ENCODE peak calls at places on chromosomes 4 and X, in four cellular contexts. F, L, S and K are unnamed samples. For H3K9me3, the result is how much of the 10 kb centered on the place peaks cover.

GRCh38 chrX:50157545-50158125 is 43.2 kb downstream of the AKAP4 start:
- DNase-seq in F (no peak), L (no peak), S (no peak), K (no peak)

GRCh38 chrX:41468647-41469323 is 21.6 kb downstream of the NYX start:
- DNase-seq in F (no peak), L (no peak), S (no peak), K (no peak)

GRCh38 chr4:186020793-186021407 is 48.1 kb upstream of the TLR3 start:
- DNase-seq in F (no peak), L (no peak), S (no peak), K (no peak)

GRCh38 chr4:17476811-17477210 is 35.1 kb downstream of the QDPR start:
- DNase-seq in F (no peak), L (no peak), S (no peak), K (no peak)

GRCh38 chr4:82363896-82364487 is 9.8 kb downstream of the HNRNPD start:
- DNase-seq in F (no peak), L (no peak), S (no peak), K (no peak)

GRCh38 chr4:24753519-24753918 is 41.9 kb upstream of the SOD3 start:
- DNase-seq in F (no peak), L (no peak), S (no peak), K (no peak)

GRCh38 chr4:5893013-5893580 is at the start of gene CRMP1:
- DNase-seq in F (no peak), L (no peak), S (no peak), K (no peak)

GRCh38 chr4:18479825-18480224 is 458.3 kb upstream of the LCORL start:
- DNase-seq in F (no peak), L (no peak), S (no peak), K (no peak)

GRCh38 chrX:17922303-17922702 is 61.2 kb upstream of the RAI2 start:
- DNase-seq in F (no peak), L (no peak), S (no peak), K (no peak)

GRCh38 chrX:25015486-25016360 is at the start of gene ARX:
- DNase-seq in F (no peak), L (peak), S (no peak), K (peak)

GRCh38 chrX:109352121-109352556 is 129.7 kb downstream of the GUCY2F start:
- DNase-seq in F (peak), L (no peak), S (no peak), K (peak)

GRCh38 chr4:84496356-84497219 is 2.5 kb downstream of the NKX6-1 start:
- DNase-seq in F (no peak), L (no peak), S (no peak), K (no peak)

GRCh38 chrX:69291111-69291510 is 125.9 kb upstream of the PJA1 start:
- DNase-seq in F (no peak), L (no peak), S (no peak), K (no peak)

GRCh38 chr4:7132730-7133582 is 59.4 kb upstream of the SORCS2 start:
- DNase-seq in F (no peak), L (no peak), S (no peak), K (no peak)

GRCh38 chrX:17697191-17697590 is 40.1 kb upstream of the SCML1 start:
- DNase-seq in F (no peak), L (no peak), S (no peak), K (no peak)

GRCh38 chrX:77426811-77427210 is 20.4 kb upstream of the FGF16 start:
- DNase-seq in F (no peak), L (no peak), S (no peak), K (no peak)

GRCh38 chr4:55668449-55668848 is 32.4 kb upstream of the NMU start:
- DNase-seq in F (no peak), L (no peak), S (no peak), K (no peak)

GRCh38 chrX:36856849-36857248 is 151.3 kb upstream of the FAM47C start:
- DNase-seq in F (no peak), L (no peak), S (no peak), K (no peak)

GRCh38 chrX:11750694-11751093 is 7.3 kb upstream of the MSL3 start:
- DNase-seq in F (no peak), L (no peak), S (no peak), K (no peak)

GRCh38 chr4:74038161-74039064 is at the start of gene CXCL3:
- DNase-seq in F (peak), L (no peak), S (peak), K (peak)

GRCh38 chr4:164012396-164013027 is 518.0 kb downstream of the TMA16 start:
- DNase-seq in F (no peak), L (peak), S (no peak), K (no peak)

GRCh38 chrX:46573331-46573895 is at the start of gene CHST7:
- DNase-seq in F (peak), L (peak), S (peak), K (peak)
- TF ChIP-seq CTCF in F (no peak), L (peak), S (no peak), K (peak)

GRCh38 chr4:1998296-1998695 is 10.5 kb downstream of the NELFA start:
- DNase-seq in F (no peak), L (no peak), S (no peak), K (no peak)
- H3K9me3 ChIP-seq in F (under half), L (under half), S (under half), K (under half)

GRCh38 chrX:118183606-118184005 is 67.0 kb upstream of the KLHL13 start:
- DNase-seq in F (no peak), L (no peak), S (no peak), K (no peak)

GRCh38 chrX:118189628-118190027 is 73.0 kb upstream of the KLHL13 start:
- DNase-seq in F (no peak), L (no peak), S (no peak), K (no peak)

DNA sequence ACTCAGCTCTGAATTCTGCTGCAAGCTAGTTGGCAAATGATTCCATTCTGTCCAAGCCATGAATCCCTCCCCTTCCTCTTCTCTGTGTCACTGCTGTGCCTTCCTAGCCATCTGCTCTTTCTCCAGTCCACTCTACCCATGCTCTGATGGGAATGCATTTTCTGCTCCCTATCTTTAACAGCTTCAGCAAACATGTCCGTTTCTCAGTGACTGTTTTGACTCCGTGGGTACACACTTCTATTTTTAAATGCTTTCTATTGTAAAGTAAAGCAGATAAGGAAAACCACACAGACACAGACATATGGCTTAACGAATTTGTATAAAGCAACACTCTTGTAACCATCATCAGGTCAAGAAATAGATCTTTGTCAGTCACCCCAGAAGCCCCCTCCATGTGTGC is 72.4 kb upstream of the KLHL13 start:
- DNase-seq in F (no peak), L (no peak), S (no peak), K (no peak)
- H3K4me3 ChIP-seq in F (no peak), L (no peak), S (no peak), K (no peak)

GRCh38 chrX:118498351-118498750 is 2.7 kb downstream of the DOCK11 start:
- DNase-seq in F (no peak), L (no peak), S (no peak), K (no peak)
- TF ChIP-seq CTCF in F (no peak), L (no peak), S (no peak), K (no peak)

DNA sequence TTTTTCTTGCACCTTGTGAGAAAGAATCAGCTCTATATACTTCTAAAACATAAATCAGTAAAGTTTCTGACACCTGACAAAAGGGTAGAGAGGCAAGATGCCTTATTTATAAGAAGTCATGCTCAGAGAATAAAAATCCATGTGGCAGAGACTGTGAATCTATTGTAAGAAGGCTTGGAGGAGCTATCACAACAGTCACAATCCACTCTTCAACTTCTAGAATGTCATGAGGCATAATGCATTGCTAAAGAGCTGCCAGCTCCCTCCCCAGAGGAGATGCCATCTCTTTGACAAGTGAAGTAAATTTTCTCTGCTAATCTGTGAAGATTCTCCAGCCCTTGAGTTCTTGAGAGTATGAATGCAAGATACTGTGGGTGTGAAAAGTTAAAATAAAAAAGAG is 971.2 kb upstream of the IGFBP7 start:
- DNase-seq in F (no peak), L (no peak), S (no peak), K (no peak)
- H3K9me3 ChIP-seq in F (under half), L (under half), S (under half), K (under half)

DNA sequence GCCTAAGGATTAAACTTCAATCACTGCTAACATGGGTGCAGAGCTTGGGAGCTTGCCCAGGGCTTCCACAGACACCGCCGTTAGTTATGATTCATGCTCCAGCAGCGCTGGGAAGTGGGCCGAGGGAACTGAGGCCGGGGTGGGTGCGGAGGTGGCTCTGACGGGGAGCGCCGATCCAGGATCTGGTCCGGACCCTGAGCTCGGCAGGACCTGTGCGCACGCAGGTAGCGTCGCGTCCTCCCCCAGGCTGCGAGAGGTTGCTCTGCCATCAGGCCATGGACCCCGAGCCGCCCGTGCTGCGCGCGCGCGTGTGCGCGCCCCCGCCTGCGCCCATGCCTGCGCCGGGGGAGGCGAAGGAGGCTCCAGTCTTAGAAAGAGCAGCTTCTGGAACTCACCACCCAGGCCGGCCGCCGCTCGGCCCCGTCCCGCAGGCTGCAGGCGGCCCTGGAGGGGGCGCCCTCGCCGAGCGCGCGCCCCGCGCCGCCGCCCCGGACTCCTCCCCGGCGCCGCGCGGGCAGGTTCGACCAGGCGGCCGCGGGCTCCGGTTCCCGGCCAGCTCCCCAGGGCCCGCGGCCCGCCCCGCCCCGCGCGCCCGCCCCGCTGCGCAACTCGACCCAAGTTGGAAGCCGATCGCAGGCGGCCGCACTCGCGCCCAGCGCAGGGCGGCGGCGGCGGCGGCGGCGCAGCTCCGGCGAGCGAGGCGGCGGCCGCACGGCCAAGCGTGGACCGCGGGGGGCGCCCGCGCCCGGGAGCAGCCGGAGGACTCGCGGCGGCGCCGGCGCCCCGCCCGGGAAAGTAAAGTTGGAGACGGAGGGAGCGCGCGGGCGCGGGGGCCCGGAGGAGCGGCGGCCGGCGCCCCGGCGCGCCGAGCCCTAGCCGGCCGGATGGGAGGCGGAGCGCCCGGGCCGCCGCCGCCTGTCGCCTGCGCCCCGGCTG is 646 bp upstream of the ADRA2C start:
- DNase-seq in F (no peak), L (no peak), S (no peak), K (no peak)
- H3K4me3 ChIP-seq in F (peak), L (no peak), S (peak), K (peak)

GRCh38 chr4:71608674-71609062 is 175.2 kb downstream of the GC start:
- DNase-seq in F (no peak), L (no peak), S (no peak), K (no peak)

GRCh38 chr4:71609651-71610050 is 174.2 kb downstream of the GC start:
- DNase-seq in F (no peak), L (no peak), S (no peak), K (no peak)

GRCh38 chr4:71616168-71616811 is 167.6 kb downstream of the GC start:
- DNase-seq in F (no peak), L (no peak), S (no peak), K (no peak)

GRCh38 chr4:71609159-71609558 is 174.7 kb downstream of the GC start:
- DNase-seq in F (no peak), L (no peak), S (no peak), K (no peak)

GRCh38 chr4:71614626-71615025 is 169.3 kb downstream of the GC start:
- DNase-seq in F (no peak), L (no peak), S (no peak), K (no peak)
- TF ChIP-seq CTCF in F (no peak), L (no peak), S (no peak), K (no peak)

GRCh38 chr4:41264212-41264611 is 7.5 kb downstream of the UCHL1 start:
- DNase-seq in F (no peak), L (no peak), S (no peak), K (no peak)
- H3K9me3 ChIP-seq in F (under half), L (under half), S (under half), K (under half)

GRCh38 chr4:39406763-39407583 is at the start of gene KLB:
- DNase-seq in F (no peak), L (no peak), S (no peak), K (no peak)
- H3K4me3 ChIP-seq in F (no peak), L (no peak), S (no peak), K (peak)

GRCh38 chrX:131402124-131402811 is 113.2 kb upstream of the IGSF1 start:
- DNase-seq in F (no peak), L (no peak), S (no peak), K (no peak)

GRCh38 chrX:131399692-131400428 is 110.8 kb upstream of the IGSF1 start:
- DNase-seq in F (no peak), L (no peak), S (no peak), K (no peak)

GRCh38 chrX:131405497-131405896 is 116.4 kb upstream of the IGSF1 start:
- DNase-seq in F (no peak), L (no peak), S (no peak), K (no peak)
- TF ChIP-seq CTCF in F (no peak), L (no peak), S (no peak), K (no peak)